ENCODE peak calls at places on chromosomes 6 and 20, in five cellular contexts. One of them, this sample, is unnamed.

GRCh38 chr6:110341671-110342304 is 16.4 kb downstream of the METTL24 start:
- DNase-seq in psoas muscle: no peak
- DNase-seq in keratinocyte: no peak
- DNase-seq in MM.1S: no peak
- DNase-seq in stomach: no peak
- DNase-seq in this sample: no peak

GRCh38 chr6:167788531-167788903 is 38.2 kb upstream of the AFDN start:
- DNase-seq in psoas muscle: no peak
- DNase-seq in keratinocyte: no peak
- DNase-seq in MM.1S: no peak
- DNase-seq in stomach: no peak
- DNase-seq in this sample: peak; percentile 13

GRCh38 chr6:2782356-2782708 is 17.1 kb downstream of the WRNIP1 start:
- DNase-seq in psoas muscle: no peak
- DNase-seq in keratinocyte: no peak
- DNase-seq in MM.1S: no peak
- DNase-seq in stomach: no peak
- DNase-seq in this sample: no peak

GRCh38 chr20:43752561-43753301 is 25.9 kb upstream of the GTSF1L start:
- DNase-seq in psoas muscle: no peak
- DNase-seq in keratinocyte: no peak
- DNase-seq in MM.1S: peak; percentile 90
- DNase-seq in stomach: peak; percentile 39
- DNase-seq in this sample: no peak

GRCh38 chr6:36727491-36728021 is 29.9 kb downstream of the RAB44 start:
- DNase-seq in psoas muscle: no peak
- DNase-seq in keratinocyte: no peak
- DNase-seq in MM.1S: no peak
- DNase-seq in stomach: no peak
- DNase-seq in this sample: no peak

GRCh38 chr20:62285722-62286121 is 17.1 kb upstream of the ADRM1 start:
- DNase-seq in psoas muscle: no peak
- DNase-seq in keratinocyte: no peak
- DNase-seq in MM.1S: no peak
- DNase-seq in stomach: no peak
- DNase-seq in this sample: peak; percentile 63

GRCh38 chr6:167102318-167102717 is 20.6 kb upstream of the CCR6 start:
- DNase-seq in psoas muscle: no peak
- DNase-seq in keratinocyte: no peak
- DNase-seq in MM.1S: no peak
- DNase-seq in stomach: no peak
- DNase-seq in this sample: no peak

GRCh38 chr20:43767686-43768474 is 41.1 kb upstream of the GTSF1L start:
- DNase-seq in psoas muscle: no peak
- DNase-seq in keratinocyte: no peak
- DNase-seq in MM.1S: no peak
- DNase-seq in stomach: no peak
- DNase-seq in this sample: no peak

GRCh38 chr6:6769466-6769865 is 180.9 kb downstream of the LY86 start:
- DNase-seq in psoas muscle: no peak
- DNase-seq in keratinocyte: no peak
- DNase-seq in MM.1S: no peak
- DNase-seq in stomach: no peak
- DNase-seq in this sample: no peak

GRCh38 chr6:80440496-80441160 is 334.2 kb downstream of the BCKDHB start:
- DNase-seq in psoas muscle: no peak
- DNase-seq in keratinocyte: no peak
- DNase-seq in MM.1S: peak; percentile 21
- DNase-seq in stomach: no peak
- DNase-seq in this sample: no peak

GRCh38 chr20:30811896-30812671 is 445.4 kb upstream of the DEFB115 start:
- DNase-seq in psoas muscle: no peak
- DNase-seq in keratinocyte: no peak
- DNase-seq in MM.1S: no peak
- DNase-seq in stomach: no peak
- DNase-seq in this sample: no peak

GRCh38 chr6:37698264-37699137 is 818 bp upstream of the MDGA1 start:
- DNase-seq in psoas muscle: peak; percentile 47
- DNase-seq in keratinocyte: no peak
- DNase-seq in MM.1S: peak; percentile 38
- DNase-seq in stomach: peak; percentile 59
- DNase-seq in this sample: no peak

GRCh38 chr6:82022614-82023102 is 224.9 kb downstream of the IBTK start:
- DNase-seq in psoas muscle: no peak
- DNase-seq in keratinocyte: peak; percentile 88
- DNase-seq in MM.1S: no peak
- DNase-seq in stomach: no peak
- DNase-seq in this sample: no peak

GRCh38 chr6:118774596-118774995 is 119.4 kb upstream of the ASF1A start:
- DNase-seq in psoas muscle: no peak
- DNase-seq in keratinocyte: no peak
- DNase-seq in MM.1S: no peak
- DNase-seq in stomach: no peak
- DNase-seq in this sample: no peak

GRCh38 chr6:64774881-64775280 is 932.1 kb downstream of the EYS start:
- DNase-seq in psoas muscle: no peak
- DNase-seq in keratinocyte: no peak
- DNase-seq in MM.1S: no peak
- DNase-seq in stomach: no peak
- DNase-seq in this sample: no peak

GRCh38 chr6:136288566-136289326 is 900 bp downstream of the BCLAF1 start:
- DNase-seq in psoas muscle: peak; percentile 77
- DNase-seq in keratinocyte: no peak
- DNase-seq in MM.1S: peak; percentile 61
- DNase-seq in stomach: peak; percentile 76
- DNase-seq in this sample: peak; percentile 88

GRCh38 chr20:49419785-49420184 is 62.7 kb downstream of the KCNB1 start:
- DNase-seq in psoas muscle: no peak
- DNase-seq in keratinocyte: no peak
- DNase-seq in MM.1S: no peak
- DNase-seq in stomach: no peak
- DNase-seq in this sample: no peak

GRCh38 chr6:130047440-130047995 is 29.1 kb downstream of the L3MBTL3 start:
- DNase-seq in psoas muscle: no peak
- DNase-seq in keratinocyte: no peak
- DNase-seq in MM.1S: no peak
- DNase-seq in stomach: no peak
- DNase-seq in this sample: no peak

GRCh38 chr6:24668997-24669361 is 2.1 kb downstream of the ACOT13 start:
- DNase-seq in psoas muscle: no peak
- DNase-seq in keratinocyte: no peak
- DNase-seq in MM.1S: no peak
- DNase-seq in stomach: no peak
- DNase-seq in this sample: no peak

GRCh38 chr6:108796875-108797274 is 51.3 kb upstream of the ARMC2 start:
- DNase-seq in psoas muscle: no peak
- DNase-seq in keratinocyte: no peak
- DNase-seq in MM.1S: no peak
- DNase-seq in stomach: peak; percentile 37
- DNase-seq in this sample: no peak

GRCh38 chr20:1813101-1813529 is 82.1 kb upstream of the SIRPA start:
- DNase-seq in psoas muscle: peak; percentile 74
- DNase-seq in keratinocyte: no peak
- DNase-seq in MM.1S: no peak
- DNase-seq in stomach: peak; percentile 60
- DNase-seq in this sample: peak; percentile 90

GRCh38 chr6:56370127-56370540 is 122.8 kb upstream of the COL21A1 start:
- DNase-seq in psoas muscle: peak; percentile 39
- DNase-seq in keratinocyte: peak; percentile 45
- DNase-seq in MM.1S: no peak
- DNase-seq in stomach: peak; percentile 74
- DNase-seq in this sample: peak; percentile 76

GRCh38 chr6:8203337-8203736 is 101.0 kb upstream of the EEF1E1 start:
- DNase-seq in psoas muscle: no peak
- DNase-seq in keratinocyte: no peak
- DNase-seq in MM.1S: no peak
- DNase-seq in stomach: no peak
- DNase-seq in this sample: no peak

GRCh38 chr6:34115396-34116314 is 30.2 kb downstream of the GRM4 start:
- DNase-seq in psoas muscle: no peak
- DNase-seq in keratinocyte: no peak
- DNase-seq in MM.1S: peak; percentile 10
- DNase-seq in stomach: no peak
- DNase-seq in this sample: no peak

GRCh38 chr20:10671221-10671849 is 2.5 kb downstream of the JAG1 start:
- DNase-seq in psoas muscle: no peak
- DNase-seq in keratinocyte: peak; percentile 82
- DNase-seq in MM.1S: peak; percentile 89
- DNase-seq in stomach: peak; percentile 74
- DNase-seq in this sample: peak; percentile 91

GRCh38 chr6:135637701-135638100 is 140.2 kb upstream of the AHI1 start:
- DNase-seq in psoas muscle: no peak
- DNase-seq in keratinocyte: no peak
- DNase-seq in MM.1S: no peak
- DNase-seq in stomach: no peak
- DNase-seq in this sample: no peak

GRCh38 chr6:126537437-126537836 is 197.5 kb downstream of the CENPW start:
- DNase-seq in psoas muscle: no peak
- DNase-seq in keratinocyte: no peak
- DNase-seq in MM.1S: peak; percentile 13
- DNase-seq in stomach: no peak
- DNase-seq in this sample: no peak

GRCh38 chr6:80742481-80742880 is 636.0 kb downstream of the BCKDHB start:
- DNase-seq in psoas muscle: no peak
- DNase-seq in keratinocyte: no peak
- DNase-seq in MM.1S: peak; percentile 51
- DNase-seq in stomach: no peak
- DNase-seq in this sample: no peak

GRCh38 chr6:115485400-115485799 is 575.3 kb downstream of the FRK start:
- DNase-seq in psoas muscle: no peak
- DNase-seq in keratinocyte: no peak
- DNase-seq in MM.1S: no peak
- DNase-seq in stomach: no peak
- DNase-seq in this sample: no peak

GRCh38 chr6:148448371-148449010 is 105.9 kb downstream of the SASH1 start:
- DNase-seq in psoas muscle: no peak
- DNase-seq in keratinocyte: no peak
- DNase-seq in MM.1S: no peak
- DNase-seq in stomach: no peak
- DNase-seq in this sample: no peak

GRCh38 chr20:34904202-34904621 is 27.8 kb downstream of the ACSS2 start:
- DNase-seq in psoas muscle: no peak
- DNase-seq in keratinocyte: no peak
- DNase-seq in MM.1S: no peak
- DNase-seq in stomach: peak; percentile 41
- DNase-seq in this sample: no peak

GRCh38 chr6:16901777-16902176 is 140.5 kb upstream of the ATXN1 start:
- DNase-seq in psoas muscle: peak; percentile 52
- DNase-seq in keratinocyte: no peak
- DNase-seq in MM.1S: no peak
- DNase-seq in stomach: peak; percentile 44
- DNase-seq in this sample: peak; percentile 64

GRCh38 chr6:157629220-157629619 is 193.8 kb upstream of the SNX9 start:
- DNase-seq in psoas muscle: no peak
- DNase-seq in keratinocyte: no peak
- DNase-seq in MM.1S: no peak
- DNase-seq in stomach: no peak
- DNase-seq in this sample: no peak

GRCh38 chr20:61042501-61043385 is 209.3 kb upstream of the CDH4 start:
- DNase-seq in psoas muscle: no peak
- DNase-seq in keratinocyte: no peak
- DNase-seq in MM.1S: no peak
- DNase-seq in stomach: no peak
- DNase-seq in this sample: peak; percentile 23

GRCh38 chr6:98581725-98582124 is 252.6 kb upstream of the POU3F2 start:
- DNase-seq in psoas muscle: no peak
- DNase-seq in keratinocyte: no peak
- DNase-seq in MM.1S: no peak
- DNase-seq in stomach: no peak
- DNase-seq in this sample: no peak
- H3K27me3 ChIP-seq in psoas muscle: no peaks in the 10 kb centered on the region
- H3K27me3 ChIP-seq in keratinocyte: no peaks in the 10 kb centered on the region
- H3K27me3 ChIP-seq in MM.1S: no peaks in the 10 kb centered on the region
- H3K27me3 ChIP-seq in stomach: no peaks in the 10 kb centered on the region
- H3K27me3 ChIP-seq in this sample: no peaks in the 10 kb centered on the region

GRCh38 chr6:73644941-73645591 is 8.7 kb downstream of the SLC17A5 start:
- DNase-seq in psoas muscle: no peak
- DNase-seq in keratinocyte: no peak
- DNase-seq in MM.1S: no peak
- DNase-seq in stomach: no peak
- DNase-seq in this sample: no peak
- H3K4me3 ChIP-seq in psoas muscle: peak overlapping the region; percentile 57
- H3K4me3 ChIP-seq in keratinocyte: peak overlapping the region; percentile 56
- H3K4me3 ChIP-seq in MM.1S: no peak overlapping the region
- H3K4me3 ChIP-seq in stomach: peak overlapping the region; percentile 35
- H3K4me3 ChIP-seq in this sample: peak overlapping the region; percentile 44

GRCh38 chr20:51022803-51023616 is at the start of gene KCNG1:
- DNase-seq in psoas muscle: peak; percentile 65
- DNase-seq in keratinocyte: no peak
- DNase-seq in MM.1S: peak; percentile 60
- DNase-seq in stomach: peak; percentile 68
- DNase-seq in this sample: no peak
- H3K27me3 ChIP-seq in psoas muscle: peaks cover 32% of the 10 kb centered on the region
- H3K27me3 ChIP-seq in keratinocyte: peaks cover 36% of the 10 kb centered on the region
- H3K27me3 ChIP-seq in MM.1S: peaks cover 52% of the 10 kb centered on the region
- H3K27me3 ChIP-seq in stomach: peaks cover 53% of the 10 kb centered on the region
- H3K27me3 ChIP-seq in this sample: peaks cover 7% of the 10 kb centered on the region

GRCh38 chr6:27209659-27210269 is 37.7 kb upstream of the PRSS16 start:
- DNase-seq in psoas muscle: no peak
- DNase-seq in keratinocyte: no peak
- DNase-seq in MM.1S: no peak
- DNase-seq in stomach: no peak
- DNase-seq in this sample: no peak

GRCh38 chr6:27216874-27217273 is 30.6 kb upstream of the PRSS16 start:
- DNase-seq in psoas muscle: no peak
- DNase-seq in keratinocyte: no peak
- DNase-seq in MM.1S: no peak
- DNase-seq in stomach: no peak
- DNase-seq in this sample: no peak

GRCh38 chr6:27214126-27214601 is 33.3 kb upstream of the PRSS16 start:
- DNase-seq in psoas muscle: no peak
- DNase-seq in keratinocyte: no peak
- DNase-seq in MM.1S: no peak
- DNase-seq in stomach: no peak
- DNase-seq in this sample: no peak

GRCh38 chr6:27209167-27209566 is 38.3 kb upstream of the PRSS16 start:
- DNase-seq in psoas muscle: no peak
- DNase-seq in keratinocyte: no peak
- DNase-seq in MM.1S: no peak
- DNase-seq in stomach: no peak
- DNase-seq in this sample: no peak

DNA sequence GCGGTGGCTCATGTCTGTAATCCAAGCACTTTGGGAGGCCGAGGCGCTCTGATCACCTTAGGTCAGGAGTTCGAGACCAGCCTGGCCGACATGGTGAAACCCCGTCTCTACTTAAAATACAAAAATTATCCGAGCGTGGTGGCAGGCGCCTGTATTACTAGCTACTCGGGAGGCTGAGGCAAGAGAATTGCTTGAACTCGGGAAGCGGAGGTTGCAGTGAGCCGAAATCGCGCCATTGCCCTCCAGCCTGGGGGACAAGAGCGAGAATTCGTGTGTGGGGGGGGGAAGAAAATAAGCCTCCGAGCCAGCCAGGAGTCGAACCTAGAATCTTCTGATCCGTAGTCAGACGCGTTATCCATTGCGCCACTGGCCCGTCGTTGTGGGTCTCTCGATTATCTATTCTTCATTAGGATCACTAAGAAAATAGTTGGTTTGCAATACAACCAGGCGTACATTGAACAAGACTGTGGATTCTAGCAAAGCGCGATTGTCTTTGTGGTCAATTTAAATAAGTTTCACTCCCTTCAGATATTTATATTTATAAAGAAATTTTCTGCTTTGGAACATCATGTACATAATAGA is 33.9 kb upstream of the PRSS16 start:
- DNase-seq in psoas muscle: no peak
- DNase-seq in keratinocyte: peak; percentile 17
- DNase-seq in MM.1S: no peak
- DNase-seq in stomach: no peak
- DNase-seq in this sample: no peak
- H3K4me3 ChIP-seq in psoas muscle: no peak overlapping the region
- H3K4me3 ChIP-seq in keratinocyte: peak overlapping the region; percentile 61
- H3K4me3 ChIP-seq in MM.1S: no peak overlapping the region
- H3K4me3 ChIP-seq in stomach: no peak overlapping the region
- H3K4me3 ChIP-seq in this sample: no peak overlapping the region

This sample was measured in right atrium auricular region.